ENCODE peak calls at places on chromosome 18, in ten cellular contexts. C is B cell, B is foreskin keratinocyte, G is esophagus squamous epithelium, X is gastrocnemius medialis, R is chondrocyte, E is GM20000, K is HL-60, Y is WTC11, N is psoas muscle. F is an unnamed sample.

GRCh38 chr18:42706618-42707017 is 408.9 kb downstream of the RIT2 start:
- DNase-seq in C (no peak), B (peak), G (no peak), X (no peak), R (no peak), E (no peak), K (no peak), Y (no peak), N (no peak), F (no peak)

GRCh38 chr18:29191263-29191662 is 1014.3 kb upstream of the CDH2 start:
- DNase-seq in C (no peak), B (peak), G (no peak), X (no peak), R (no peak), E (no peak), K (no peak), Y (no peak), N (no peak), F (no peak)

GRCh38 chr18:36279001-36279400 is 18.5 kb upstream of the FHOD3 start:
- DNase-seq in C (no peak), B (no peak), G (no peak), X (no peak), R (no peak), E (no peak), K (no peak), Y (no peak), N (no peak), F (no peak)

GRCh38 chr18:35345460-35345921 is 1.3 kb upstream of the ZNF24 start:
- DNase-seq in C (peak), B (no peak), G (no peak), X (no peak), R (no peak), E (peak), K (no peak), Y (no peak), N (no peak), F (no peak)

GRCh38 chr18:23626451-23627279 is 36.0 kb downstream of the ANKRD29 start:
- DNase-seq in C (no peak), B (peak), G (no peak), X (no peak), R (no peak), E (no peak), K (no peak), Y (no peak), N (no peak), F (no peak)

GRCh38 chr18:35424356-35424755 is 47.2 kb upstream of the ZNF396 start:
- DNase-seq in C (no peak), B (no peak), G (no peak), X (no peak), R (no peak), E (no peak), K (no peak), Y (no peak), N (no peak), F (no peak)

GRCh38 chr18:37435996-37436395 is 129.6 kb downstream of the CELF4 start:
- DNase-seq in C (no peak), B (peak), G (no peak), X (no peak), R (no peak), E (no peak), K (no peak), Y (no peak), N (no peak), F (no peak)

GRCh38 chr18:44973282-44973681 is 292.6 kb downstream of the SETBP1 start:
- DNase-seq in C (peak), B (no peak), G (no peak), X (no peak), R (no peak), E (no peak), K (no peak), Y (no peak), N (no peak), F (no peak)

GRCh38 chr18:75071484-75071785 is 137.5 kb downstream of the PTGR3 start:
- DNase-seq in C (no peak), B (no peak), G (no peak), X (no peak), R (no peak), E (no peak), K (no peak), Y (no peak), N (no peak), F (no peak)

GRCh38 chr18:36187138-36187825 is at the start of gene MOCOS:
- DNase-seq in C (peak), B (peak), G (no peak), X (peak), R (no peak), E (peak), K (no peak), Y (peak), N (peak), F (no peak)

GRCh38 chr18:67583621-67584020 is 67.1 kb upstream of the DSEL start:
- DNase-seq in C (no peak), B (no peak), G (no peak), X (no peak), R (no peak), E (no peak), K (no peak), Y (no peak), N (no peak), F (no peak)

GRCh38 chr18:27428120-27428519 is 243.0 kb upstream of the CHST9 start:
- DNase-seq in C (no peak), B (no peak), G (no peak), X (no peak), R (no peak), E (no peak), K (no peak), Y (peak), N (no peak), F (no peak)

GRCh38 chr18:79383388-79384056 is 12.2 kb upstream of the NFATC1 start:
- DNase-seq in C (no peak), B (no peak), G (no peak), X (no peak), R (peak), E (no peak), K (no peak), Y (no peak), N (peak), F (no peak)

GRCh38 chr18:79962835-79963657 is 1.4 kb upstream of the HSBP1L1 start:
- DNase-seq in C (peak), B (no peak), G (no peak), X (no peak), R (peak), E (peak), K (no peak), Y (no peak), N (no peak), F (no peak)

GRCh38 chr18:48321586-48321985 is 87.6 kb downstream of the ZBTB7C start:
- DNase-seq in C (no peak), B (no peak), G (no peak), X (no peak), R (no peak), E (no peak), K (no peak), Y (no peak), N (no peak), F (no peak)

GRCh38 chr18:64276736-64277135 is 127.8 kb upstream of the LINC00305 start:
- DNase-seq in C (no peak), B (no peak), G (no peak), X (no peak), R (no peak), E (no peak), K (no peak), Y (no peak), N (no peak), F (no peak)

GRCh38 chr18:48949606-48950535 is 894 bp downstream of the SMAD7 start:
- DNase-seq in C (peak), B (peak), G (no peak), X (no peak), R (no peak), E (peak), K (no peak), Y (peak), N (peak), F (no peak)

GRCh38 chr18:677951-678363 is 20.5 kb downstream of the TYMS start:
- DNase-seq in C (no peak), B (no peak), G (no peak), X (no peak), R (no peak), E (no peak), K (no peak), Y (no peak), N (no peak), F (no peak)

GRCh38 chr18:61502472-61502871 is 169.2 kb downstream of the CDH20 start:
- DNase-seq in C (peak), B (peak), G (no peak), X (no peak), R (no peak), E (peak), K (peak), Y (peak), N (no peak), F (peak)

GRCh38 chr18:63159590-63159989 is 160.0 kb downstream of the BCL2 start:
- DNase-seq in C (no peak), B (no peak), G (no peak), X (no peak), R (no peak), E (no peak), K (no peak), Y (no peak), N (no peak), F (no peak)

GRCh38 chr18:63160172-63160995 is 159.2 kb downstream of the BCL2 start:
- DNase-seq in C (peak), B (no peak), G (no peak), X (no peak), R (no peak), E (no peak), K (no peak), Y (no peak), N (no peak), F (no peak)

GRCh38 chr18:63158012-63158631 is 161.4 kb downstream of the BCL2 start:
- DNase-seq in C (no peak), B (no peak), G (no peak), X (no peak), R (no peak), E (no peak), K (no peak), Y (no peak), N (no peak), F (no peak)

GRCh38 chr18:63157293-63158011 is 162.1 kb downstream of the BCL2 start:
- DNase-seq in C (peak), B (no peak), G (no peak), X (no peak), R (no peak), E (no peak), K (no peak), Y (no peak), N (no peak), F (no peak)

DNA sequence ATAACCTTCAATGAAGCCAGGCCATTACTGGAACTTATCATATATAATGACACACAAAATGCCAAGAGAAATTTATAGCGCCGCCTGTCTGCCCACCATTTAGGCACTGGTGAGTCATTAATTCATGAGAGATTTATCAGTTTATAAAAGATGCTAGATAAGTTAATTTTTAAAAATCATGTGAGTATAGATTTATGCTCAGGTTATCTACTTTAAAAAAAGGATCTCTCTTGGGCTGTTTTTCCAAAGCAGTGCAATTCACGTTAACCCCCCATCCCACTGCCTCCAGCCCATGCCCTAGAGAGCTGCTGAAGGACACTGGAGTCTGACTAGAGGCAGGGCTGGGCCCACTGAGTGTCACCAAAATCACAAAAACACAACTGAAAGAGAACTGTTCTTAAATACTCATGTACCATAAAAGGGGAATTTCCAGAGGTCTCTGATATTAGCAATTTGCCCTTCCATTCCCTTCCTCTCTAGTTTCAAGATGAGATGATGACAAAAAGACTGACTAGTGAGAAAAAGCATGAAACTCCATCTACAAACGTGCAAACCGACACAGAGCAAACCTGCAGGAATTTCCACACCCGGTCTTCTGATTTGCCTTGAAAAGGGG is 160.8 kb downstream of the BCL2 start:
- DNase-seq in C (peak), B (no peak), G (no peak), X (no peak), R (no peak), E (no peak), K (no peak), Y (no peak), N (no peak), F (no peak)
- TF ChIP-seq CTCF in C (no peak), B (peak), G (no peak), X (no peak), R (no peak), E (no peak), K (no peak), Y (no peak), N (no peak), F (no peak)

DNA sequence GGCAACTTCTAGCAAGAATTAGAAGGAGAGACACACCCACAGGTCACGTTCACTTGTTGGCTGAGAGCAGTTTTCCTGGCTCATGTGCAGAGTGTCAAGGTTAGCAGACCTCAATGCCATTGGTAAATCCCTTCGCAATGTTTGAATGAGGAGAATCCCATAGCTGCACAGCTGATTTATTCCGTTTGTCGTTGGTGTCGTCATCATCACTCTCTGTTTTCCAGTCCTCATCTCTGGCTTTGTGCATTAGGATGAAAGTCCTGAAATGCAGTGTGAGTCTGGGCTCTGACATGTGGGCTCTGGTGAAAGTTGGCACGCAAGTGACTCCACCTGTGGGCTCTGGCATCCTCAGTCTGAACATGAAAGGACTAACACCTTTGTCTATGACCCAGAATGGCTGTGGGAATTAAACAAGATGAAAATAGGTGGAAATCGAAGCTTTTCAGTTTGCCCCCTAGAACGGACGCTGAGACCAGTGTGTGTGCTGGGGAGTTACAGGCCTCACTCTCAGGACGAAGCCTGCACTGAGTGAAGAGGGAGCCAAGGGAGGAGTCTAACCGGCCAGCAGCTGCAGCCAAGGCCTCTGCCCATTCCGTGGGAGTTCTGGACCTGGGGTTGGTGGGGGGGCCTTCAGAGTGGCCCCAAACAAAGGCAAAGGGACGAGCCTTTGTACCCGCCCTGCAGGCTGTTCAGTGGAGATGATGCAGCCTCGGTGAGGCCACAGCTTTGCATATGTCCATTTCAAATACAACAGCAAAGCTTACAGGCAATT is 74.8 kb upstream of the ZNF516 start:
- DNase-seq in C (no peak), B (no peak), G (no peak), X (no peak), R (peak), E (no peak), K (no peak), Y (no peak), N (no peak), F (no peak)
- TF ChIP-seq CTCF in C (no peak), B (no peak), G (no peak), X (no peak), R (no peak), E (no peak), K (no peak), Y (no peak), N (no peak), F (no peak)

DNA sequence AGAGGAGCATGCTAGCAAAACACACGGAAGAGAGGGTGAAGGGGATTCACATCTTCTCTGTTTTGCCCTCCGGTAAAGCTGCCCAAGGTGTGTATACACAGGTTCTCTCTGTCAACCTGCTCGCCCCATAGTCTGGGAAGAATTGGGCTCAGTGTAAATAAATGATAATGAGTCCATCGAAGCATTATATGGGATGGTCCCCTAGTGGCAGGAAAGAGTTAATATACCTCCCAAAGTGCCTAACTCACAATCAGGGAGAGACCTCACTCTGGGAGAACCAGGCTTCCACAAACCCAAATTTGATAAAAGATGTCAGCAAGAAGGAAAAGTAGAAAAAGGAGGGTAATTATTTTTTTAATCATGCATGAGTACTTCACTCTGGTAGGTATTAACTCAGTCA is 262.2 kb upstream of the ZNF521 start:
- DNase-seq in C (no peak), B (no peak), G (no peak), X (no peak), R (no peak), E (no peak), K (no peak), Y (no peak), N (no peak), F (no peak)
- TF ChIP-seq CTCF in C (no peak), B (no peak), G (no peak), X (no peak), R (no peak), E (no peak), K (no peak), Y (no peak), N (no peak), F (no peak)

DNA sequence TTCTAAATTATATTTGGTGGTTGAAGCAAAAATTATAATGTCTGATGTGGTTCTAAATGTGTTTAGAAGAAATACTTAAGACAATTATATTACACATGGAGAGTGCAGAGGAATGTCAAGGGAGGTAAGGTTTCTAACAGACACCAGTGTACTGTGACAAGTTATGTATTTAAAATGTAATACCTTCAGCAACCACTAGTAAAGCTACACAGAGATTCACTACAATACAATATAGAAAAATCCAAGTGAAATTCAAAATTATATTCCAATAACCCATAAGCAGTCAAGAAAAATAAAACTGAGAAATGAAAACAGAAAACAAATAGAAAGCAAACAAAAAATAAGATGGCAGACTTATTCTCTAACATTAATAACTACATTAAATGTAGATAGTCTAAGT is 249.5 kb upstream of the KLHL14 start:
- DNase-seq in C (no peak), B (no peak), G (no peak), X (no peak), R (no peak), E (no peak), K (no peak), Y (no peak), N (no peak), F (no peak)
- TF ChIP-seq CTCF in C (peak), B (no peak), G (no peak), X (no peak), R (peak), E (no peak), K (no peak), Y (no peak), N (no peak), F (no peak)

DNA sequence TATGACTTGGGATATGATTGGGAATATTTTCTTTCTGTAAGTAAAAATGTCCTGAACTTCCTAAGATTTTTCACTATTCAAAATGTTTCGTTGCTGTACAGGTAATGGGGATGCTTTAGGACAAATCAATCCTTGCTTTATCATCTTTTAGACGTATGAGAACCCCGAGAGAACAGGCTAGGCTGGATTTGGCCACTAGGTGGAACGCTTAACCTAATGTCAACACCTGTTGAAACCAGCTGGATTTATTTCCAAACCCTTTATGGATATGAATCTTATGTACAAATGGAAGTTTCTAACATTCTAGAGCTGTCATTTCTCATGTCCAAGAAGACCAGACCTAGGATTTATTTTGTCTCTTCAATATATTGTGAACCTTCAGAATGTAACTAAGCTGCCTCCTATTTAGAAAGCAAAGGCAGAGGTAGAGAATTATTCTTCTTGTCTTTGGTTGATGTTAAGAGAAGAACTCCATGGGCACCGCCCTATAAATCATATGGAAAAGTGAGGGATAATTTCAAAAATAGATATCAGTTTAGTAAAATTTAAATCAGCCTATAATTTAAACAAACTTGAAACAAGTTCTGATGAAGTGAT is 96.7 kb downstream of the PMAIP1 start:
- DNase-seq in C (peak), B (peak), G (no peak), X (no peak), R (no peak), E (peak), K (peak), Y (peak), N (no peak), F (peak)
- TF ChIP-seq CTCF in C (peak), B (peak), G (peak), X (no peak), R (peak), E (peak), K (peak), Y (peak), N (peak), F (peak)

F was measured in AG09309.